ENCODE peak calls at places on chromosomes 5 and 9, in five cellular contexts. One of them, this sample, is unnamed.

GRCh38 chr5:77418601-77419591 is 73.2 kb downstream of the WDR41 start:
- DNase-seq in activated naive CD8-positive, alpha-beta T cell treated with anti-CD3 and anti-CD28 coated beads, Interleukin-2, amount 50 U/mL, for 24 hours: no peak
- DNase-seq in mammary epithelial cell: peak; percentile 6
- DNase-seq in AG08395: no peak
- DNase-seq in HT1080: peak; percentile 44
- DNase-seq in this sample: peak; percentile 33

GRCh38 chr9:90099262-90099982 is 494.6 kb downstream of the GADD45G start:
- DNase-seq in activated naive CD8-positive, alpha-beta T cell treated with anti-CD3 and anti-CD28 coated beads, Interleukin-2, amount 50 U/mL, for 24 hours: no peak
- DNase-seq in mammary epithelial cell: peak; percentile 25
- DNase-seq in AG08395: peak; percentile 50
- DNase-seq in HT1080: no peak
- DNase-seq in this sample: no peak

GRCh38 chr9:82495884-82496777 is 507.6 kb downstream of the SPATA31D1 start:
- DNase-seq in activated naive CD8-positive, alpha-beta T cell treated with anti-CD3 and anti-CD28 coated beads, Interleukin-2, amount 50 U/mL, for 24 hours: no peak
- DNase-seq in mammary epithelial cell: no peak
- DNase-seq in AG08395: no peak
- DNase-seq in HT1080: no peak
- DNase-seq in this sample: no peak

GRCh38 chr5:37234288-37234687 is 14.9 kb downstream of the CPLANE1 start:
- DNase-seq in activated naive CD8-positive, alpha-beta T cell treated with anti-CD3 and anti-CD28 coated beads, Interleukin-2, amount 50 U/mL, for 24 hours: no peak
- DNase-seq in mammary epithelial cell: no peak
- DNase-seq in AG08395: no peak
- DNase-seq in HT1080: no peak
- DNase-seq in this sample: no peak

GRCh38 chr9:83106272-83106671 is 43.3 kb upstream of the RASEF start:
- DNase-seq in activated naive CD8-positive, alpha-beta T cell treated with anti-CD3 and anti-CD28 coated beads, Interleukin-2, amount 50 U/mL, for 24 hours: no peak
- DNase-seq in mammary epithelial cell: no peak
- DNase-seq in AG08395: no peak
- DNase-seq in HT1080: peak; percentile 32
- DNase-seq in this sample: no peak

GRCh38 chr9:114503522-114504340 is 1.5 kb downstream of the WHRN start:
- DNase-seq in activated naive CD8-positive, alpha-beta T cell treated with anti-CD3 and anti-CD28 coated beads, Interleukin-2, amount 50 U/mL, for 24 hours: no peak
- DNase-seq in mammary epithelial cell: no peak
- DNase-seq in AG08395: no peak
- DNase-seq in HT1080: no peak
- DNase-seq in this sample: no peak

GRCh38 chr9:80382523-80382922 is 810.8 kb downstream of the TLE4 start:
- DNase-seq in activated naive CD8-positive, alpha-beta T cell treated with anti-CD3 and anti-CD28 coated beads, Interleukin-2, amount 50 U/mL, for 24 hours: no peak
- DNase-seq in mammary epithelial cell: no peak
- DNase-seq in AG08395: no peak
- DNase-seq in HT1080: no peak
- DNase-seq in this sample: no peak

GRCh38 chr5:127820910-127821553 is 117.8 kb downstream of the CCDC192 start:
- DNase-seq in activated naive CD8-positive, alpha-beta T cell treated with anti-CD3 and anti-CD28 coated beads, Interleukin-2, amount 50 U/mL, for 24 hours: no peak
- DNase-seq in mammary epithelial cell: peak; percentile 64
- DNase-seq in AG08395: no peak
- DNase-seq in HT1080: peak; percentile 58
- DNase-seq in this sample: peak; percentile 33

GRCh38 chr5:74040065-74040551 is 414.1 kb downstream of the ARHGEF28 start:
- DNase-seq in activated naive CD8-positive, alpha-beta T cell treated with anti-CD3 and anti-CD28 coated beads, Interleukin-2, amount 50 U/mL, for 24 hours: no peak
- DNase-seq in mammary epithelial cell: peak; percentile 65
- DNase-seq in AG08395: peak; percentile 37
- DNase-seq in HT1080: peak; percentile 80
- DNase-seq in this sample: peak; percentile 85

GRCh38 chr5:170289749-170290148 is 7.8 kb downstream of the LCP2 start:
- DNase-seq in activated naive CD8-positive, alpha-beta T cell treated with anti-CD3 and anti-CD28 coated beads, Interleukin-2, amount 50 U/mL, for 24 hours: no peak
- DNase-seq in mammary epithelial cell: no peak
- DNase-seq in AG08395: no peak
- DNase-seq in HT1080: no peak
- DNase-seq in this sample: no peak

GRCh38 chr5:42880621-42881020 is 68.9 kb upstream of the SELENOP start:
- DNase-seq in activated naive CD8-positive, alpha-beta T cell treated with anti-CD3 and anti-CD28 coated beads, Interleukin-2, amount 50 U/mL, for 24 hours: no peak
- DNase-seq in mammary epithelial cell: no peak
- DNase-seq in AG08395: no peak
- DNase-seq in HT1080: no peak
- DNase-seq in this sample: no peak

GRCh38 chr9:38724749-38725148 is 4.8 kb upstream of the FAM240B start:
- DNase-seq in activated naive CD8-positive, alpha-beta T cell treated with anti-CD3 and anti-CD28 coated beads, Interleukin-2, amount 50 U/mL, for 24 hours: no peak
- DNase-seq in mammary epithelial cell: no peak
- DNase-seq in AG08395: no peak
- DNase-seq in HT1080: no peak
- DNase-seq in this sample: no peak

GRCh38 chr9:91034976-91035824 is 233.6 kb downstream of the SYK start:
- DNase-seq in activated naive CD8-positive, alpha-beta T cell treated with anti-CD3 and anti-CD28 coated beads, Interleukin-2, amount 50 U/mL, for 24 hours: no peak
- DNase-seq in mammary epithelial cell: no peak
- DNase-seq in AG08395: no peak
- DNase-seq in HT1080: no peak
- DNase-seq in this sample: no peak

GRCh38 chr5:139886213-139886612 is 90.6 kb downstream of the PSD2 start:
- DNase-seq in activated naive CD8-positive, alpha-beta T cell treated with anti-CD3 and anti-CD28 coated beads, Interleukin-2, amount 50 U/mL, for 24 hours: no peak
- DNase-seq in mammary epithelial cell: no peak
- DNase-seq in AG08395: no peak
- DNase-seq in HT1080: no peak
- DNase-seq in this sample: no peak

GRCh38 chr5:50325237-50325832 is 115.8 kb downstream of the EMB start:
- DNase-seq in activated naive CD8-positive, alpha-beta T cell treated with anti-CD3 and anti-CD28 coated beads, Interleukin-2, amount 50 U/mL, for 24 hours: no peak
- DNase-seq in mammary epithelial cell: no peak
- DNase-seq in AG08395: peak; percentile 13
- DNase-seq in HT1080: no peak
- DNase-seq in this sample: no peak

GRCh38 chr9:34744295-34745221 is 34.6 kb upstream of the CCL21 start:
- DNase-seq in activated naive CD8-positive, alpha-beta T cell treated with anti-CD3 and anti-CD28 coated beads, Interleukin-2, amount 50 U/mL, for 24 hours: no peak
- DNase-seq in mammary epithelial cell: peak; percentile 98
- DNase-seq in AG08395: peak; percentile 53
- DNase-seq in HT1080: peak; percentile 73
- DNase-seq in this sample: peak; percentile 48

GRCh38 chr5:98428806-98429205 is 344.7 kb upstream of the RGMB start:
- DNase-seq in activated naive CD8-positive, alpha-beta T cell treated with anti-CD3 and anti-CD28 coated beads, Interleukin-2, amount 50 U/mL, for 24 hours: no peak
- DNase-seq in mammary epithelial cell: peak; percentile 27
- DNase-seq in AG08395: peak; percentile 6
- DNase-seq in HT1080: peak; percentile 27
- DNase-seq in this sample: peak; percentile 35

GRCh38 chr9:34594177-34594576 is 4.7 kb upstream of the CNTFR start:
- DNase-seq in activated naive CD8-positive, alpha-beta T cell treated with anti-CD3 and anti-CD28 coated beads, Interleukin-2, amount 50 U/mL, for 24 hours: no peak
- DNase-seq in mammary epithelial cell: no peak
- DNase-seq in AG08395: no peak
- DNase-seq in HT1080: no peak
- DNase-seq in this sample: no peak

GRCh38 chr5:102823441-102823874 is 68.4 kb downstream of the PAM start:
- DNase-seq in activated naive CD8-positive, alpha-beta T cell treated with anti-CD3 and anti-CD28 coated beads, Interleukin-2, amount 50 U/mL, for 24 hours: no peak
- DNase-seq in mammary epithelial cell: no peak
- DNase-seq in AG08395: peak; percentile 52
- DNase-seq in HT1080: no peak
- DNase-seq in this sample: no peak

GRCh38 chr5:142107729-142108431 is 699 bp upstream of the NDFIP1 start:
- DNase-seq in activated naive CD8-positive, alpha-beta T cell treated with anti-CD3 and anti-CD28 coated beads, Interleukin-2, amount 50 U/mL, for 24 hours: no peak
- DNase-seq in mammary epithelial cell: no peak
- DNase-seq in AG08395: no peak
- DNase-seq in HT1080: no peak
- DNase-seq in this sample: no peak

GRCh38 chr9:109063765-109064164 is 50.5 kb upstream of the CTNNAL1 start:
- DNase-seq in activated naive CD8-positive, alpha-beta T cell treated with anti-CD3 and anti-CD28 coated beads, Interleukin-2, amount 50 U/mL, for 24 hours: no peak
- DNase-seq in mammary epithelial cell: peak; percentile 14
- DNase-seq in AG08395: peak; percentile 10
- DNase-seq in HT1080: peak; percentile 63
- DNase-seq in this sample: no peak

GRCh38 chr9:131608469-131609115 is 63.3 kb downstream of the PRRT1B start:
- DNase-seq in activated naive CD8-positive, alpha-beta T cell treated with anti-CD3 and anti-CD28 coated beads, Interleukin-2, amount 50 U/mL, for 24 hours: no peak
- DNase-seq in mammary epithelial cell: peak; percentile 81
- DNase-seq in AG08395: peak; percentile 92
- DNase-seq in HT1080: peak; percentile 76
- DNase-seq in this sample: peak; percentile 94

GRCh38 chr9:35688558-35689350 is 971 bp downstream of the TPM2 start:
- DNase-seq in activated naive CD8-positive, alpha-beta T cell treated with anti-CD3 and anti-CD28 coated beads, Interleukin-2, amount 50 U/mL, for 24 hours: no peak
- DNase-seq in mammary epithelial cell: peak; percentile 83
- DNase-seq in AG08395: peak; percentile 72
- DNase-seq in HT1080: peak; percentile 83
- DNase-seq in this sample: peak; percentile 36

GRCh38 chr5:36689225-36689624 is 82.8 kb downstream of the SLC1A3 start:
- DNase-seq in activated naive CD8-positive, alpha-beta T cell treated with anti-CD3 and anti-CD28 coated beads, Interleukin-2, amount 50 U/mL, for 24 hours: peak; percentile 22
- DNase-seq in mammary epithelial cell: peak; percentile 46
- DNase-seq in AG08395: peak; percentile 15
- DNase-seq in HT1080: peak; percentile 39
- DNase-seq in this sample: peak; percentile 45

GRCh38 chr9:93452710-93453046 is 703 bp downstream of the FAM120AOS start:
- DNase-seq in activated naive CD8-positive, alpha-beta T cell treated with anti-CD3 and anti-CD28 coated beads, Interleukin-2, amount 50 U/mL, for 24 hours: peak; percentile 29
- DNase-seq in mammary epithelial cell: peak; percentile 22
- DNase-seq in AG08395: no peak
- DNase-seq in HT1080: peak; percentile 5
- DNase-seq in this sample: no peak

GRCh38 chr5:172113036-172113435 is 75.0 kb downstream of the STK10 start:
- DNase-seq in activated naive CD8-positive, alpha-beta T cell treated with anti-CD3 and anti-CD28 coated beads, Interleukin-2, amount 50 U/mL, for 24 hours: peak; percentile 72
- DNase-seq in mammary epithelial cell: no peak
- DNase-seq in AG08395: no peak
- DNase-seq in HT1080: peak; percentile 21
- DNase-seq in this sample: no peak

GRCh38 chr9:126248680-126249079 is 77.9 kb upstream of the MVB12B start:
- DNase-seq in activated naive CD8-positive, alpha-beta T cell treated with anti-CD3 and anti-CD28 coated beads, Interleukin-2, amount 50 U/mL, for 24 hours: no peak
- DNase-seq in mammary epithelial cell: peak; percentile 91
- DNase-seq in AG08395: peak; percentile 79
- DNase-seq in HT1080: peak; percentile 86
- DNase-seq in this sample: peak; percentile 67

GRCh38 chr9:94941211-94941875 is 214.8 kb downstream of the AOPEP start:
- DNase-seq in activated naive CD8-positive, alpha-beta T cell treated with anti-CD3 and anti-CD28 coated beads, Interleukin-2, amount 50 U/mL, for 24 hours: no peak
- DNase-seq in mammary epithelial cell: no peak
- DNase-seq in AG08395: no peak
- DNase-seq in HT1080: peak; percentile 54
- DNase-seq in this sample: no peak

GRCh38 chr9:38079410-38080105 is 10.5 kb upstream of the SHB start:
- DNase-seq in activated naive CD8-positive, alpha-beta T cell treated with anti-CD3 and anti-CD28 coated beads, Interleukin-2, amount 50 U/mL, for 24 hours: no peak
- DNase-seq in mammary epithelial cell: no peak
- DNase-seq in AG08395: no peak
- DNase-seq in HT1080: peak; percentile 81
- DNase-seq in this sample: no peak

GRCh38 chr9:93895535-93895934 is 59.6 kb downstream of the BARX1 start:
- DNase-seq in activated naive CD8-positive, alpha-beta T cell treated with anti-CD3 and anti-CD28 coated beads, Interleukin-2, amount 50 U/mL, for 24 hours: no peak
- DNase-seq in mammary epithelial cell: no peak
- DNase-seq in AG08395: no peak
- DNase-seq in HT1080: no peak
- DNase-seq in this sample: no peak

GRCh38 chr5:3386676-3387075 is 209.0 kb upstream of the IRX1 start:
- DNase-seq in activated naive CD8-positive, alpha-beta T cell treated with anti-CD3 and anti-CD28 coated beads, Interleukin-2, amount 50 U/mL, for 24 hours: no peak
- DNase-seq in mammary epithelial cell: no peak
- DNase-seq in AG08395: no peak
- DNase-seq in HT1080: no peak
- DNase-seq in this sample: no peak

GRCh38 chr5:172453206-172453985 is 929 bp downstream of the SH3PXD2B start:
- DNase-seq in activated naive CD8-positive, alpha-beta T cell treated with anti-CD3 and anti-CD28 coated beads, Interleukin-2, amount 50 U/mL, for 24 hours: no peak
- DNase-seq in mammary epithelial cell: peak; percentile 54
- DNase-seq in AG08395: peak; percentile 56
- DNase-seq in HT1080: peak; percentile 70
- DNase-seq in this sample: no peak

GRCh38 chr5:31378838-31379237 is 153.1 kb downstream of the DROSHA start:
- DNase-seq in activated naive CD8-positive, alpha-beta T cell treated with anti-CD3 and anti-CD28 coated beads, Interleukin-2, amount 50 U/mL, for 24 hours: no peak
- DNase-seq in mammary epithelial cell: no peak
- DNase-seq in AG08395: peak; percentile 49
- DNase-seq in HT1080: no peak
- DNase-seq in this sample: peak; percentile 87

GRCh38 chr5:90424245-90424644 is 14.7 kb upstream of the CETN3 start:
- DNase-seq in activated naive CD8-positive, alpha-beta T cell treated with anti-CD3 and anti-CD28 coated beads, Interleukin-2, amount 50 U/mL, for 24 hours: no peak
- DNase-seq in mammary epithelial cell: no peak
- DNase-seq in AG08395: no peak
- DNase-seq in HT1080: no peak
- DNase-seq in this sample: no peak

This sample was measured in NCI-H226.